ENCODE peak calls at places on chromosomes 4 and X, in eight cellular contexts. One of them, this sample, is unnamed.

GRCh38 chr4:126051709-126052424 is 737.1 kb downstream of the FAT4 start:
- DNase-seq in AG04450: peak; percentile 65
- DNase-seq in thoracic aorta: no peak
- DNase-seq in tibial nerve: no peak
- DNase-seq in pancreas: no peak
- DNase-seq in ovary: no peak
- DNase-seq in Peyer's patch: no peak
- DNase-seq in left ventricle myocardium inferior: no peak
- DNase-seq in this sample: no peak

GRCh38 chr4:96916731-96917130 is 1076.8 kb downstream of the PDHA2 start:
- DNase-seq in AG04450: no peak
- DNase-seq in thoracic aorta: no peak
- DNase-seq in tibial nerve: no peak
- DNase-seq in pancreas: no peak
- DNase-seq in ovary: no peak
- DNase-seq in Peyer's patch: no peak
- DNase-seq in left ventricle myocardium inferior: no peak
- DNase-seq in this sample: no peak

GRCh38 chr4:114601304-114602052 is 2.9 kb downstream of the UGT8 start:
- DNase-seq in AG04450: no peak
- DNase-seq in thoracic aorta: no peak
- DNase-seq in tibial nerve: no peak
- DNase-seq in pancreas: no peak
- DNase-seq in ovary: no peak
- DNase-seq in Peyer's patch: peak; percentile 34
- DNase-seq in left ventricle myocardium inferior: no peak
- DNase-seq in this sample: no peak

GRCh38 chr4:1011022-1011694 is at the start of gene FGFRL1:
- DNase-seq in AG04450: peak; percentile 41
- DNase-seq in thoracic aorta: peak; percentile 59
- DNase-seq in tibial nerve: peak; percentile 83
- DNase-seq in pancreas: peak; percentile 95
- DNase-seq in ovary: peak; percentile 96
- DNase-seq in Peyer's patch: peak; percentile 91
- DNase-seq in left ventricle myocardium inferior: peak; percentile 96
- DNase-seq in this sample: peak; percentile 82

GRCh38 chrX:45381366-45381765 is 180.7 kb upstream of the DIPK2B start:
- DNase-seq in AG04450: no peak
- DNase-seq in thoracic aorta: no peak
- DNase-seq in tibial nerve: no peak
- DNase-seq in pancreas: no peak
- DNase-seq in ovary: no peak
- DNase-seq in Peyer's patch: no peak
- DNase-seq in left ventricle myocardium inferior: no peak
- DNase-seq in this sample: no peak

GRCh38 chr4:112253382-112254000 is 21.9 kb downstream of the AP1AR start:
- DNase-seq in AG04450: no peak
- DNase-seq in thoracic aorta: no peak
- DNase-seq in tibial nerve: no peak
- DNase-seq in pancreas: no peak
- DNase-seq in ovary: no peak
- DNase-seq in Peyer's patch: no peak
- DNase-seq in left ventricle myocardium inferior: no peak
- DNase-seq in this sample: no peak

GRCh38 chr4:121668368-121669162 is 28.2 kb downstream of the ANXA5 start:
- DNase-seq in AG04450: peak; percentile 91
- DNase-seq in thoracic aorta: no peak
- DNase-seq in tibial nerve: no peak
- DNase-seq in pancreas: no peak
- DNase-seq in ovary: no peak
- DNase-seq in Peyer's patch: no peak
- DNase-seq in left ventricle myocardium inferior: no peak
- DNase-seq in this sample: no peak

GRCh38 chr4:105972946-105973621 is 77.8 kb downstream of the NPNT start:
- DNase-seq in AG04450: no peak
- DNase-seq in thoracic aorta: no peak
- DNase-seq in tibial nerve: no peak
- DNase-seq in pancreas: no peak
- DNase-seq in ovary: no peak
- DNase-seq in Peyer's patch: no peak
- DNase-seq in left ventricle myocardium inferior: no peak
- DNase-seq in this sample: no peak

GRCh38 chrX:66815227-66815626 is 176.3 kb upstream of the EDA2R start:
- DNase-seq in AG04450: no peak
- DNase-seq in thoracic aorta: no peak
- DNase-seq in tibial nerve: no peak
- DNase-seq in pancreas: no peak
- DNase-seq in ovary: no peak
- DNase-seq in Peyer's patch: no peak
- DNase-seq in left ventricle myocardium inferior: no peak
- DNase-seq in this sample: no peak

GRCh38 chrX:114152130-114152529 is 431.8 kb upstream of the HTR2C start:
- DNase-seq in AG04450: no peak
- DNase-seq in thoracic aorta: no peak
- DNase-seq in tibial nerve: no peak
- DNase-seq in pancreas: no peak
- DNase-seq in ovary: no peak
- DNase-seq in Peyer's patch: no peak
- DNase-seq in left ventricle myocardium inferior: no peak
- DNase-seq in this sample: no peak

GRCh38 chrX:107677909-107678308 is 49.6 kb downstream of the PRPS1 start:
- DNase-seq in AG04450: no peak
- DNase-seq in thoracic aorta: no peak
- DNase-seq in tibial nerve: no peak
- DNase-seq in pancreas: no peak
- DNase-seq in ovary: no peak
- DNase-seq in Peyer's patch: no peak
- DNase-seq in left ventricle myocardium inferior: peak; percentile 18
- DNase-seq in this sample: no peak

DNA sequence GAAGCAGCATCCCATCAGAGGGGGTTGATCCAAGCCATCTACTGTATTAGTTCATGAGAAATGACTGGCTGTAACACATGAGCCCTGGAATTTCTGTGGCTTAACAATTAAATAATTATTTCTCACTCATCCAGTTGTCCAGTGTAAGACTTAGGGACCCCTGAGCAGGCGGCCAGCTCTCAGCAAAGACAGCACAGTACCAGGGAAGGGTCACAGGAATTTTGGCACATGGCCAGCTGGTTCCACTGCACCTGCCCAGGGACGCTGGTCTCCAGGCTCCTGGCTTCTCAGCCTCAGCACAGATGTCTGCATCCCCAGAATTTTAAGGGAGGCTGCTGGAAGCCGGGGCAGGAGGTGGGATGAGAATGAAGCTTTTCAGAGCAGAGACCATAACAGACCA is 93.7 kb upstream of the DHRSX start:
- DNase-seq in AG04450: no peak
- DNase-seq in thoracic aorta: no peak
- DNase-seq in tibial nerve: no peak
- DNase-seq in pancreas: no peak
- DNase-seq in ovary: no peak
- DNase-seq in Peyer's patch: no peak
- DNase-seq in left ventricle myocardium inferior: no peak
- DNase-seq in this sample: no peak
- H3K9me3 ChIP-seq in AG04450: no peaks in the 10 kb centered on the region
- H3K9me3 ChIP-seq in thoracic aorta: no peaks in the 10 kb centered on the region
- H3K9me3 ChIP-seq in tibial nerve: no peaks in the 10 kb centered on the region
- H3K9me3 ChIP-seq in pancreas: no peaks in the 10 kb centered on the region
- H3K9me3 ChIP-seq in ovary: no peaks in the 10 kb centered on the region
- H3K9me3 ChIP-seq in Peyer's patch: no peaks in the 10 kb centered on the region
- H3K9me3 ChIP-seq in left ventricle myocardium inferior: no peaks in the 10 kb centered on the region
- H3K9me3 ChIP-seq in this sample: no peaks in the 10 kb centered on the region

GRCh38 chr4:11857881-11858280 is 429.2 kb upstream of the HS3ST1 start:
- DNase-seq in AG04450: no peak
- DNase-seq in thoracic aorta: no peak
- DNase-seq in tibial nerve: no peak
- DNase-seq in pancreas: no peak
- DNase-seq in ovary: no peak
- DNase-seq in Peyer's patch: no peak
- DNase-seq in left ventricle myocardium inferior: no peak
- DNase-seq in this sample: no peak
- H3K9me3 ChIP-seq in AG04450: no peaks in the 10 kb centered on the region
- H3K9me3 ChIP-seq in thoracic aorta: no peaks in the 10 kb centered on the region
- H3K9me3 ChIP-seq in tibial nerve: no peaks in the 10 kb centered on the region
- H3K9me3 ChIP-seq in pancreas: no peaks in the 10 kb centered on the region
- H3K9me3 ChIP-seq in ovary: no peaks in the 10 kb centered on the region
- H3K9me3 ChIP-seq in Peyer's patch: no peaks in the 10 kb centered on the region
- H3K9me3 ChIP-seq in left ventricle myocardium inferior: peaks cover 14% of the 10 kb centered on the region
- H3K9me3 ChIP-seq in this sample: no peaks in the 10 kb centered on the region

DNA sequence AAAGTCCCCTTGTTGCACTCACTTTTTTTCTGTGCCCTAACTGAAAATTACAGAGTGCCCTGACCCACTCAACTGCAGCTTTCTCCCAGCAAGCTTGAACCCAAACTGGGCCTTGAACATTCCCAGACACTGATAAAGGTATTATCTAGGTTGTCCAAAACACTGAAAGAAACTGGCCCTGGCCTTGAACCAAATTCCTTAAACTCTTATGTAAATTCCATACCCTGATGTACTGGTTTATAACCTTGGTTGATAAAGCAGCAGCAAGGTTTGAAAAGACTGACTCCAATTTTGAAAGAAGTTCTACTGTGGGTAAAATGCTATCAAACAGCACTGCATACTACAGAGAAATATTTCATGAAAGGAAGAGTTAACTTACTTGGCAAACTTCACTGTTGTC is 125.6 kb downstream of the PHF8 start:
- DNase-seq in AG04450: no peak
- DNase-seq in thoracic aorta: no peak
- DNase-seq in tibial nerve: no peak
- DNase-seq in pancreas: peak; percentile 26
- DNase-seq in ovary: no peak
- DNase-seq in Peyer's patch: no peak
- DNase-seq in left ventricle myocardium inferior: no peak
- DNase-seq in this sample: no peak
- H3K9me3 ChIP-seq in AG04450: no peaks in the 10 kb centered on the region
- H3K9me3 ChIP-seq in thoracic aorta: no peaks in the 10 kb centered on the region
- H3K9me3 ChIP-seq in tibial nerve: no peaks in the 10 kb centered on the region
- H3K9me3 ChIP-seq in pancreas: no peaks in the 10 kb centered on the region
- H3K9me3 ChIP-seq in ovary: no peaks in the 10 kb centered on the region
- H3K9me3 ChIP-seq in Peyer's patch: no peaks in the 10 kb centered on the region
- H3K9me3 ChIP-seq in left ventricle myocardium inferior: no peaks in the 10 kb centered on the region
- H3K9me3 ChIP-seq in this sample: no peaks in the 10 kb centered on the region

GRCh38 chrX:1743105-1743504 is 128.2 kb downstream of the ASMT start:
- DNase-seq in AG04450: no peak
- DNase-seq in thoracic aorta: no peak
- DNase-seq in tibial nerve: no peak
- DNase-seq in pancreas: no peak
- DNase-seq in ovary: no peak
- DNase-seq in Peyer's patch: no peak
- DNase-seq in left ventricle myocardium inferior: no peak
- DNase-seq in this sample: no peak

GRCh38 chrX:1741828-1742394 is 127.1 kb downstream of the ASMT start:
- DNase-seq in AG04450: no peak
- DNase-seq in thoracic aorta: no peak
- DNase-seq in tibial nerve: no peak
- DNase-seq in pancreas: no peak
- DNase-seq in ovary: no peak
- DNase-seq in Peyer's patch: no peak
- DNase-seq in left ventricle myocardium inferior: no peak
- DNase-seq in this sample: no peak
- H3K9me3 ChIP-seq in AG04450: peaks cover 37% of the 10 kb centered on the region
- H3K9me3 ChIP-seq in thoracic aorta: no peaks in the 10 kb centered on the region
- H3K9me3 ChIP-seq in tibial nerve: no peaks in the 10 kb centered on the region
- H3K9me3 ChIP-seq in pancreas: no peaks in the 10 kb centered on the region
- H3K9me3 ChIP-seq in ovary: peaks cover 5% of the 10 kb centered on the region
- H3K9me3 ChIP-seq in Peyer's patch: no peaks in the 10 kb centered on the region
- H3K9me3 ChIP-seq in left ventricle myocardium inferior: peaks cover 4% of the 10 kb centered on the region
- H3K9me3 ChIP-seq in this sample: peaks cover 5% of the 10 kb centered on the region

GRCh38 chr4:183383606-183384005 is 60.8 kb upstream of the CDKN2AIP start:
- DNase-seq in AG04450: no peak
- DNase-seq in thoracic aorta: no peak
- DNase-seq in tibial nerve: no peak
- DNase-seq in pancreas: no peak
- DNase-seq in ovary: no peak
- DNase-seq in Peyer's patch: no peak
- DNase-seq in left ventricle myocardium inferior: no peak
- DNase-seq in this sample: no peak

GRCh38 chr4:183384516-183384915 is 59.9 kb upstream of the CDKN2AIP start:
- DNase-seq in AG04450: no peak
- DNase-seq in thoracic aorta: no peak
- DNase-seq in tibial nerve: no peak
- DNase-seq in pancreas: no peak
- DNase-seq in ovary: no peak
- DNase-seq in Peyer's patch: no peak
- DNase-seq in left ventricle myocardium inferior: no peak
- DNase-seq in this sample: no peak

GRCh38 chr4:183388021-183388420 is 56.4 kb upstream of the CDKN2AIP start:
- DNase-seq in AG04450: no peak
- DNase-seq in thoracic aorta: no peak
- DNase-seq in tibial nerve: no peak
- DNase-seq in pancreas: no peak
- DNase-seq in ovary: no peak
- DNase-seq in Peyer's patch: no peak
- DNase-seq in left ventricle myocardium inferior: no peak
- DNase-seq in this sample: no peak

GRCh38 chr4:183388777-183389176 is 55.7 kb upstream of the CDKN2AIP start:
- DNase-seq in AG04450: no peak
- DNase-seq in thoracic aorta: no peak
- DNase-seq in tibial nerve: no peak
- DNase-seq in pancreas: no peak
- DNase-seq in ovary: no peak
- DNase-seq in Peyer's patch: no peak
- DNase-seq in left ventricle myocardium inferior: no peak
- DNase-seq in this sample: no peak

DNA sequence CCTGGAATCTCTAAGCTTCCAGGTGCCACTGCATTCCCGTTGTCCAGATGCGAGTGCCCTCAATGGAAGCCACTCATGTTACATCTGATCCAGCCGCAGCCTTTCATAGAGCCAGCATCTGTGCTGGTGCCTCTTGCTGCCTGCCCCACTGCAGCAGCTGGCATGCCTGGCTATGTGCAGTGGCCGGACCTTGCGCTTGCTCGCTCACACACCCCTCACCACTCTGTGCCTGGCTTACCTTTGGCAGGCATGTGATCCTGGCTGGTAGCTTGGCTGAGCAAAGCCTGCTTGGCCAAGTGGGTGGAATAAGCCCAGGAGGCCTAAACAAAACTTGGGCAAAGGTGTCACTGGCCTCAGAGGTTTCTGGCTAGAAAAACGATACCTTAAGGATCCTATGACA is 59.5 kb upstream of the CDKN2AIP start:
- DNase-seq in AG04450: no peak
- DNase-seq in thoracic aorta: no peak
- DNase-seq in tibial nerve: no peak
- DNase-seq in pancreas: no peak
- DNase-seq in ovary: no peak
- DNase-seq in Peyer's patch: no peak
- DNase-seq in left ventricle myocardium inferior: no peak
- DNase-seq in this sample: no peak
- H3K9me3 ChIP-seq in AG04450: peaks cover 20% of the 10 kb centered on the region
- H3K9me3 ChIP-seq in thoracic aorta: no peaks in the 10 kb centered on the region
- H3K9me3 ChIP-seq in tibial nerve: no peaks in the 10 kb centered on the region
- H3K9me3 ChIP-seq in pancreas: no peaks in the 10 kb centered on the region
- H3K9me3 ChIP-seq in ovary: no peaks in the 10 kb centered on the region
- H3K9me3 ChIP-seq in Peyer's patch: no peaks in the 10 kb centered on the region
- H3K9me3 ChIP-seq in left ventricle myocardium inferior: peaks cover 14% of the 10 kb centered on the region
- H3K9me3 ChIP-seq in this sample: no peaks in the 10 kb centered on the region

GRCh38 chrX:149073464-149073863 is 431.6 kb downstream of the IDS start:
- DNase-seq in AG04450: no peak
- DNase-seq in thoracic aorta: no peak
- DNase-seq in tibial nerve: no peak
- DNase-seq in pancreas: no peak
- DNase-seq in ovary: no peak
- DNase-seq in Peyer's patch: no peak
- DNase-seq in left ventricle myocardium inferior: no peak
- DNase-seq in this sample: no peak
- H3K9me3 ChIP-seq in AG04450: peaks cover 4% of the 10 kb centered on the region
- H3K9me3 ChIP-seq in thoracic aorta: no peaks in the 10 kb centered on the region
- H3K9me3 ChIP-seq in tibial nerve: no peaks in the 10 kb centered on the region
- H3K9me3 ChIP-seq in pancreas: no peaks in the 10 kb centered on the region
- H3K9me3 ChIP-seq in ovary: no peaks in the 10 kb centered on the region
- H3K9me3 ChIP-seq in Peyer's patch: no peaks in the 10 kb centered on the region
- H3K9me3 ChIP-seq in left ventricle myocardium inferior: no peaks in the 10 kb centered on the region
- H3K9me3 ChIP-seq in this sample: no peaks in the 10 kb centered on the region

This sample was measured in CD4-positive, CD25-positive, alpha-beta regulatory T cell.